ENCODE peak calls at places on chromosomes 16 and 17, in six cellular contexts. E, Q, Y, D, R and G are unnamed samples.

GRCh38 chr16:6643083-6643686 is 689.5 kb upstream of the RBFOX1 start:
- DNase-seq in E (peak), Q (peak), Y (peak), D (peak), R (peak), G (peak)

GRCh38 chr16:30457743-30458560 is 12.3 kb upstream of the SEPHS2 start:
- DNase-seq in E (no peak), Q (no peak), Y (no peak), D (no peak), R (no peak), G (no peak)

GRCh38 chr16:4053663-4054479 is 62.4 kb downstream of the ADCY9 start:
- DNase-seq in E (no peak), Q (peak), Y (no peak), D (no peak), R (no peak), G (no peak)

GRCh38 chr17:72407336-72408121 is 286.7 kb downstream of the SOX9 start:
- DNase-seq in E (no peak), Q (no peak), Y (no peak), D (no peak), R (no peak), G (peak)

GRCh38 chr17:2122641-2123302 is 67.9 kb downstream of the HIC1 start:
- DNase-seq in E (no peak), Q (peak), Y (no peak), D (no peak), R (no peak), G (peak)

GRCh38 chr17:81148986-81149533 is 16.2 kb upstream of the PVALEF start:
- DNase-seq in E (no peak), Q (no peak), Y (no peak), D (no peak), R (no peak), G (no peak)

GRCh38 chr16:87582221-87582965 is 19.9 kb upstream of the JPH3 start:
- DNase-seq in E (no peak), Q (no peak), Y (no peak), D (no peak), R (no peak), G (peak)

GRCh38 chr17:28744104-28744801 is 442 bp downstream of the TRAF4 start:
- DNase-seq in E (peak), Q (peak), Y (peak), D (no peak), R (peak), G (peak)

GRCh38 chr16:88811850-88812736 is at the start of gene APRT:
- DNase-seq in E (peak), Q (peak), Y (peak), D (peak), R (peak), G (peak)

GRCh38 chr17:43018008-43018853 is 4.0 kb downstream of the VAT1 start:
- DNase-seq in E (no peak), Q (no peak), Y (no peak), D (no peak), R (no peak), G (peak)

GRCh38 chr16:88688013-88688778 is 1.9 kb upstream of the SNAI3 start:
- DNase-seq in E (no peak), Q (no peak), Y (no peak), D (no peak), R (peak), G (peak)

GRCh38 chr16:4401094-4401501 is 15.3 kb downstream of the CORO7 start:
- DNase-seq in E (no peak), Q (no peak), Y (no peak), D (no peak), R (no peak), G (no peak)

GRCh38 chr16:88554711-88555264 is 15.4 kb upstream of the ZC3H18 start:
- DNase-seq in E (no peak), Q (no peak), Y (no peak), D (no peak), R (no peak), G (no peak)

GRCh38 chr17:18315498-18316360 is 636 bp downstream of the SMCR8 start:
- DNase-seq in E (no peak), Q (no peak), Y (no peak), D (no peak), R (no peak), G (no peak)

GRCh38 chr17:68390888-68391545 is 66.3 kb downstream of the WIPI1 start:
- DNase-seq in E (peak), Q (no peak), Y (no peak), D (no peak), R (no peak), G (no peak)

GRCh38 chr17:75289832-75290337 is 652 bp upstream of the SLC25A19 start:
- DNase-seq in E (no peak), Q (no peak), Y (no peak), D (peak), R (peak), G (no peak)

GRCh38 chr17:34098712-34099111 is 156.4 kb upstream of the CCL2 start:
- DNase-seq in E (no peak), Q (no peak), Y (no peak), D (no peak), R (no peak), G (no peak)

GRCh38 chr16:61836804-61837398 is 199.3 kb downstream of the CDH8 start:
- DNase-seq in E (no peak), Q (no peak), Y (no peak), D (no peak), R (no peak), G (no peak)

GRCh38 chr16:28288117-28288516 is 4.2 kb upstream of the SBK1 start:
- DNase-seq in E (no peak), Q (no peak), Y (no peak), D (no peak), R (no peak), G (no peak)

GRCh38 chr16:21568502-21569189 is 30.7 kb upstream of the METTL9 start:
- DNase-seq in E (no peak), Q (no peak), Y (no peak), D (no peak), R (no peak), G (no peak)

GRCh38 chr16:29876186-29876577 is 13.2 kb upstream of the CDIPT start:
- DNase-seq in E (no peak), Q (no peak), Y (no peak), D (no peak), R (peak), G (no peak)

GRCh38 chr17:20981046-20981920 is 61.5 kb downstream of the USP22 start:
- DNase-seq in E (peak), Q (no peak), Y (no peak), D (no peak), R (no peak), G (no peak)

GRCh38 chr17:76492250-76492988 is 8.8 kb downstream of the RHBDF2 start:
- DNase-seq in E (no peak), Q (no peak), Y (no peak), D (peak), R (no peak), G (no peak)

GRCh38 chr16:55047331-55047730 is 116.7 kb downstream of the IRX5 start:
- DNase-seq in E (no peak), Q (no peak), Y (no peak), D (no peak), R (no peak), G (no peak)

GRCh38 chr17:56125830-56126819 is 27.1 kb upstream of the ANKFN1 start:
- DNase-seq in E (peak), Q (no peak), Y (peak), D (no peak), R (no peak), G (peak)

GRCh38 chr16:55622930-55623561 is 32.7 kb upstream of the SLC6A2 start:
- DNase-seq in E (peak), Q (no peak), Y (peak), D (no peak), R (peak), G (peak)

GRCh38 chr17:75791251-75791650 is 6.6 kb downstream of the UNK start:
- DNase-seq in E (no peak), Q (no peak), Y (no peak), D (no peak), R (no peak), G (no peak)

DNA sequence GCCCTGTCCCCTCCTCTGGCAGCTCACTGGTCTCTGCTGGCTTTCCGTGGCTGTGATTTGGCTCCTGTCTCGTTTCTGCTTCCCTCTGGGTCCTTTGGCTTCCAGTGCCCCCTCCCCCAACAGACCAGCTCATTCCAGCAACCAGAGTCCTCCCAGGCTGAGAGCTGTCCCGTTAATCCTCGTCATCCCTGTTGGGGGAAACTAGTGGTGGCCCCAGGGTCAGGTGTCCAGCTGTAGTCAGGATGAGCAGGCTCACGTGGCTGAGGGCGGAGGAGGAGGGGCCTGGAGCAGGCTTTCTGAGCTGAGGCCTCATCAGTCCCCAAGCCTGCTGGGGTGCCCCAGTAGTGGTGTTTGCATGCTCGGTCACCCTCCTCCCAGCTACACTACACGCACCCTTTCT is 10.7 kb upstream of the CBX4 start:
- DNase-seq in E (no peak), Q (no peak), Y (peak), D (no peak), R (no peak), G (no peak)
- TF ChIP-seq GABPA in E (no peak), Q (no peak), Y (no peak), D (no peak), R (no peak), G (no peak)

GRCh38 chr16:75237398-75238131 is 13.9 kb downstream of the BCAR1 start:
- DNase-seq in E (no peak), Q (no peak), Y (no peak), D (no peak), R (no peak), G (no peak)

GRCh38 chr16:75236736-75237397 is 14.6 kb downstream of the BCAR1 start:
- DNase-seq in E (no peak), Q (no peak), Y (no peak), D (no peak), R (no peak), G (no peak)

GRCh38 chr16:75239463-75240122 is 11.8 kb downstream of the BCAR1 start:
- DNase-seq in E (no peak), Q (no peak), Y (no peak), D (no peak), R (no peak), G (no peak)

GRCh38 chr16:75238853-75239371 is 12.5 kb downstream of the BCAR1 start:
- DNase-seq in E (no peak), Q (no peak), Y (peak), D (no peak), R (no peak), G (peak)

DNA sequence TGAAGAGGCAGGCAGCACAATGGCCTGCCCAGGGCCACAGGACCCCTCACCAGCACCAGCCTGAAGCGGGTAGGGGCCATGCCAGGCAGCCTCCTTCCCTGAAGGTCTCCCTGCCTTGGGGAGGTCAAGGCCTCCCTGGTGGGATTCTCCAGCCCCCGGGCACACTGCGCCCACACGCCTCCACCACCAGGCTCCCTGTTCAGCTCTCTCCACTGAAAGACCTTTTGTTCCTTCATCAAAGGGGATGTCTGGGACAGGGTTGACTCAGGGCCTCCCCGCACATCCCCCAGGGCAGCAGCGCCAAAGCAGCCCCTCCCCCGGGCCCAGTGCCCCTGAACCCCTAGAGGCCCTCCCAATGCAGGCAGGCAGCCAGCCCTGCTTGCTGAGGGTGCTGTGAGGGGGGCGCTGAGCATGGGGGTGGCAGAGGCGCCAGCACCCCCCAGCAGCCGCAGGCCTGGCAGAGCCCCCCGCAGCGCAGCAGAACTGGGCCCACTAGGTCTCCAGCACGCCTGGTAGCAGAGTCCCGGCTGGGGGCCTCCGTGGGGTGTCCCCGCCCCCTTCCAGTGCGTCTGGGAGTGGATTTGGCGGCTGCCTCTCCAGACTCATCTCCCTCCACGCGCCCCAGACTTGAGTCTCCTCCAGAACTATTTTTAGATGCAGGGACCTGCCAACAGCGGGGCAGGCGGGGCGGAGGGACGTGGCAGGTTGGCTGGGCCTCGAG is 13.1 kb downstream of the BCAR1 start:
- DNase-seq in E (no peak), Q (no peak), Y (peak), D (no peak), R (no peak), G (peak)
- TF ChIP-seq GABPA in E (no peak), Q (no peak), Y (no peak), D (no peak), R (no peak), G (no peak)

DNA sequence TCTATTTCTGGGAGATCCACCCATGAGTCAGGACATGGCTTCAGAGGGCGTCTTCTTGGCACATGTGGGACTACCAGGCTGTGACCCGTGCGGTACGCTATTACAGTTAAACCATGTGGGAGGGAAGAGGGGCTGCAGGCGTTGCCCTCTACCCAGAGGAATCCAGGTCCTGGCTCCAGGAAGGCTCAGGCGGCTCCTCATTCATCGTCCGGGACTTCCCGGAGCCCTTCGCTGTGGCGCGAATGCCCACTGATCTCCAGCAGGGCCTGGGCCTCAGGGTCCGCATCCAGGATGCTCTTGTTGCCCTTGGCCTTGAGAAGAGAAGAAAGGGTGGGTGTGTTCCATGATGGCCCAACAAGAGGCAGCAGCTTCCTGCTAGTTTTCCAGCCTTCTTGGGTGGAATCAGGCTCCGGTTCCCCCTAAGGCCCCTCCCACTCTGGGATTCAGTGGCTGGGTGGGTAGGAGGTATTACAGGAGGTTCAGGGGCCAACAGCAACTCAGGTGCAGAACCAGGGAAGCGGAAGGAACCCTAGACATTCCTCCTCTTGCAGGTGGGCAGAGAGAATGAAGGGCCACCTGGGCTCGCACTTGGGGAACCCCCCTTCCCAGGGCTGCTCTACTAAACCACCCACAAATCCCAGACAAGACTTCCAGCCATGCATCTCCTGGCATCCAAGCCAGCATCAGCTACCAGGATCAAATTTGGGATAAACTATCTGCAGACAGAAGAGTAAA is 24.6 kb downstream of the MEAK7 start:
- DNase-seq in E (no peak), Q (no peak), Y (no peak), D (no peak), R (no peak), G (no peak)
- TF ChIP-seq GABPA in E (no peak), Q (no peak), Y (no peak), D (no peak), R (no peak), G (no peak)

GRCh38 chr17:80030730-80031410 is 4.8 kb downstream of the TBC1D16 start:
- DNase-seq in E (no peak), Q (no peak), Y (no peak), D (no peak), R (no peak), G (no peak)
- TF ChIP-seq GABPA in E (no peak), Q (no peak), Y (no peak), D (no peak), R (no peak), G (no peak)

GRCh38 chr17:82671071-82671470 is 22.8 kb upstream of the WDR45B start:
- DNase-seq in E (no peak), Q (no peak), Y (no peak), D (no peak), R (no peak), G (no peak)
- TF ChIP-seq GABPA in E (no peak), Q (no peak), Y (no peak), D (no peak), R (no peak), G (no peak)

GRCh38 chr17:9905902-9906301 is 831 bp upstream of the RCVRN start:
- DNase-seq in E (peak), Q (no peak), Y (peak), D (no peak), R (peak), G (peak)
- TF ChIP-seq GABPA in E (no peak), Q (no peak), Y (no peak), D (no peak), R (no peak), G (no peak)

GRCh38 chr16:53931946-53932345 is 228.0 kb downstream of the FTO start:
- DNase-seq in E (no peak), Q (no peak), Y (no peak), D (no peak), R (no peak), G (no peak)
- TF ChIP-seq GABPA in E (no peak), Q (no peak), Y (no peak), D (no peak), R (no peak), G (no peak)

GRCh38 chr16:63983401-63983800 is 1138.5 kb downstream of the CDH11 start:
- DNase-seq in E (no peak), Q (no peak), Y (no peak), D (no peak), R (no peak), G (no peak)
- TF ChIP-seq GABPA in E (no peak), Q (no peak), Y (no peak), D (no peak), R (no peak), G (no peak)

DNA sequence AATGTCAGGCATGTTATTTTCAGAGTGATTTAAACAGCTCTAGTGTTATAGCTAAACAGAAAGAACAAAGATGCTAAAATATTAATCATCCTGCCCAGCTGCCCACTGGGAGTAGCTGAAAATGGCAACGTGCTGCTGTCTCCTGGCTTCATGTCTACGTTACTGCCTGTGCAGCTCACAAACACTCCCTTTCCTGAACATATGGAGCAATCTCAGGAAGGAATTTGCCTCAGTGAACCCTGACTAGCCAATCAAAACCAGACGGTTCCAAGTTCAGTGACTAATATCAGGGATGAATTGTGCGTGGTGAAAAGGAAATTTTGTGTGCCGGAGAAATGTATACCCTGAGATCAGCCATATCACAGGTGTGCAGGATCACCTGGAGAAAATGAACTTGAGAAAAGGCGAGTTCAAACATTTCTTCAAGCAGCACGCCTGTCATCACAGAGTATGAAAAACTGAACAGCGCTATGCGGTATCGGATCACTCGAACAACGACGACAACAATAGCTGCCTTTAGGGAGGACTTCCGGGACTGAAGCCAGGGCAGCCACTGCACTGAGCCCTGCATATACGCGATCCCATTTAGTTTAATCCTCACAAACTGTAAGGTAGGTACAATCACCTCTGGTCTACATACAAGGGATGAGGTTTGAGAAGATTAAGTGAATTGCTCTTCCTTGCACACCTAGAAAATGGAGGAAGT is 110.3 kb downstream of the STX8 start:
- DNase-seq in E (no peak), Q (no peak), Y (no peak), D (no peak), R (no peak), G (no peak)
- TF ChIP-seq GABPA in E (no peak), Q (no peak), Y (no peak), D (no peak), R (no peak), G (peak)

DNA sequence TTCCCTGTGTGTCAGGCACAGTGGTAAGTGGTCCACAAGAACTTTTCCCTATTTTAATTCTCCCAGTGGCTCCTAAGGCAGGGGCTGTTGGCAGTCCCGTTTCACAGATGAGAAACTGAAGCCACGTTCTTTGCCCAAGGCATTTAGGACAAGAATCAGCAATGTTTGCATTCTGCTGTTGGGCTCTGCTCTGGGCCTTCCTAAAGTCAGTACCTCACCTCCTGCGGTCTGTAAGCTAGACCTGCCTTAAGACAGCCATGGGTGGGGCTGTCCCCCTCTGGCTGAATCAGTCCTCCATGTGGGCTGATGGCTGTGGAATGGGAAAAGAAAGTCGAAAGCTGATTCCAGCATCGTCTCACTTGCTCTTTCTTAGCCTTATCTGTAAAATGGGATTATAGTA is 304.8 kb downstream of the MAF start:
- DNase-seq in E (no peak), Q (no peak), Y (no peak), D (no peak), R (no peak), G (no peak)
- TF ChIP-seq GABPA in E (no peak), Q (no peak), Y (no peak), D (no peak), R (no peak), G (no peak)